ENCODE peak calls at places on chromosomes 1 and 21, in six cellular contexts. Z is kidney, V is SK-N-MC, F is pancreas, E is mesendoderm, B is fibroblast of lung. C is an unnamed sample.

GRCh38 chr1:111462368-111463028 is 11.3 kb upstream of the C1orf162 start:
- DNase-seq in V (no peak), Z (no peak), E (no peak), B (no peak), F (no peak), C (no peak)

GRCh38 chr21:17610862-17611261 is 1.8 kb downstream of the BTG3 start:
- DNase-seq in E (no peak), V (no peak), F (no peak), B (no peak), Z (no peak), C (peak; percentile 29)

GRCh38 chr1:212608956-212609700 is 567 bp downstream of the ATF3 start:
- DNase-seq in V (no peak), E (peak; percentile 75), F (peak; percentile 57), Z (peak; percentile 89), B (peak; percentile 56), C (peak; percentile 63)

GRCh38 chr1:32127780-32128179 is 19.9 kb downstream of the KPNA6 start:
- DNase-seq in B (no peak), V (no peak), F (no peak), Z (no peak), E (no peak), C (no peak)

GRCh38 chr1:215032911-215033310 is 49.6 kb upstream of the KCNK2 start:
- DNase-seq in Z (no peak), B (no peak), F (no peak), E (no peak), V (no peak), C (no peak)

GRCh38 chr1:10379101-10379620 is 19.7 kb upstream of the PGD start:
- DNase-seq in V (no peak), E (no peak), F (no peak), B (no peak), Z (no peak), C (no peak)

GRCh38 chr1:34270181-34270580 is 93.5 kb downstream of the C1orf94 start:
- DNase-seq in Z (no peak), F (no peak), V (no peak), E (no peak), B (no peak), C (no peak)

GRCh38 chr1:86753700-86754099 is 49.3 kb downstream of the SH3GLB1 start:
- DNase-seq in F (no peak), B (no peak), E (peak; percentile 65), Z (no peak), V (no peak), C (no peak)

GRCh38 chr1:200279810-200280411 is 129.9 kb downstream of the ZNF281 start:
- DNase-seq in Z (no peak), V (no peak), B (peak; percentile 75), E (peak; percentile 84), F (peak; percentile 52), C (no peak)

GRCh38 chr1:53420331-53420730 is 38.9 kb upstream of the DMRTB1 start:
- DNase-seq in V (no peak), Z (no peak), B (no peak), E (no peak), F (no peak), C (no peak)

GRCh38 chr1:207873055-207873890 is 37.7 kb downstream of the CD34 start:
- DNase-seq in E (no peak), V (no peak), B (no peak), Z (no peak), F (no peak), C (no peak)

GRCh38 chr1:15028117-15028516 is 125.4 kb upstream of the TMEM51 start:
- DNase-seq in Z (peak; percentile 97), V (no peak), E (peak; percentile 86), F (no peak), B (peak; percentile 28), C (peak; percentile 29)

GRCh38 chr1:106276856-106277255 is 779.6 kb upstream of the PRMT6 start:
- DNase-seq in E (no peak), F (no peak), V (no peak), B (peak; percentile 50), Z (no peak), C (no peak)

GRCh38 chr1:234607091-234608025 is 2.6 kb downstream of the IRF2BP2 start:
- DNase-seq in F (peak; percentile 35), V (no peak), Z (peak; percentile 75), E (peak; percentile 75), B (no peak), C (no peak)

GRCh38 chr1:36217667-36218066 is 6.6 kb upstream of the THRAP3 start:
- DNase-seq in Z (no peak), V (no peak), F (no peak), E (peak; percentile 26), B (peak; percentile 71), C (no peak)

GRCh38 chr1:162070094-162070748 is 730 bp downstream of the NOS1AP start:
- DNase-seq in V (no peak), Z (peak; percentile 82), E (peak; percentile 83), B (no peak), F (peak; percentile 42), C (peak; percentile 15)

GRCh38 chr1:1426496-1426960 is 5.5 kb upstream of the ANKRD65 start:
- DNase-seq in B (no peak), Z (peak; percentile 46), E (no peak), F (no peak), V (no peak), C (no peak)

GRCh38 chr1:108107658-108108057 is 92.5 kb downstream of the SLC25A24 start:
- DNase-seq in B (no peak), Z (no peak), E (no peak), V (no peak), F (no peak), C (no peak)

GRCh38 chr1:203475012-203475981 is at the start of gene PRELP:
- DNase-seq in E (peak; percentile 88), F (peak; percentile 54), B (peak; percentile 60), V (no peak), Z (peak; percentile 60), C (peak; percentile 91)

GRCh38 chr21:39633043-39633442 is 20.3 kb downstream of the B3GALT5 start:
- DNase-seq in V (no peak), F (no peak), E (no peak), Z (no peak), B (peak; percentile 42), C (no peak)

GRCh38 chr1:39758556-39759435 is 12.4 kb downstream of the OXCT2 start:
- DNase-seq in Z (peak; percentile 64), E (no peak), B (no peak), F (no peak), V (no peak), C (no peak)

GRCh38 chr1:209625205-209625549 is 27.0 kb downstream of the LAMB3 start:
- DNase-seq in V (no peak), E (no peak), Z (no peak), F (no peak), B (no peak), C (no peak)

GRCh38 chr1:39410915-39411436 is 80.5 kb upstream of the BMP8A start:
- DNase-seq in V (peak; percentile 40), Z (peak; percentile 86), B (peak; percentile 94), F (peak; percentile 77), E (peak; percentile 89), C (peak; percentile 82)

GRCh38 chr1:185463011-185463410 is 146.0 kb upstream of the IVNS1ABP start:
- DNase-seq in E (no peak), B (no peak), Z (no peak), V (no peak), F (no peak), C (no peak)

GRCh38 chr1:17564458-17565393 is 25.2 kb downstream of the ARHGEF10L start:
- DNase-seq in V (no peak), E (no peak), F (peak; percentile 83), Z (peak; percentile 81), B (no peak), C (no peak)

GRCh38 chr1:29017975-29018712 is 103.8 kb downstream of the EPB41 start:
- DNase-seq in E (no peak), B (no peak), Z (no peak), F (no peak), V (no peak), C (no peak)

GRCh38 chr1:156502749-156503671 is 2.4 kb upstream of the MEF2D start:
- DNase-seq in E (peak; percentile 99), F (peak; percentile 66), Z (peak; percentile 87), B (peak; percentile 96), V (no peak), C (peak; percentile 89)

GRCh38 chr1:156848461-156849150 is 10.3 kb downstream of the INSRR start:
- DNase-seq in B (no peak), E (peak; percentile 57), V (no peak), F (peak; percentile 16), Z (no peak), C (no peak)

GRCh38 chr1:26363549-26364448 is 8.8 kb downstream of the ZNF683 start:
- DNase-seq in E (peak; percentile 92), Z (peak; percentile 90), V (peak; percentile 30), F (peak; percentile 60), B (peak; percentile 75), C (peak; percentile 52)

GRCh38 chr1:191572479-191572878 is 585.8 kb upstream of the RGS18 start:
- DNase-seq in F (no peak), E (no peak), B (no peak), Z (no peak), V (no peak), C (no peak)

GRCh38 chr1:40740039-40740991 is 43.3 kb upstream of the KCNQ4 start:
- DNase-seq in E (no peak), V (no peak), Z (no peak), B (peak; percentile 52), F (no peak), C (peak; percentile 32)

GRCh38 chr1:158011714-158012113 is 18.3 kb downstream of the KIRREL1 start:
- DNase-seq in Z (no peak), B (peak; percentile 61), F (no peak), E (no peak), V (no peak), C (no peak)

GRCh38 chr1:43143441-43143888 is 28.6 kb downstream of the EBNA1BP2 start:
- DNase-seq in B (no peak), F (no peak), Z (no peak), V (no peak), E (peak; percentile 82), C (no peak)

GRCh38 chr1:81635816-81636215 is 164.9 kb upstream of the ADGRL2 start:
- DNase-seq in E (peak; percentile 35), V (no peak), B (no peak), Z (no peak), F (no peak), C (no peak)
- H3K36me3 ChIP-seq in E (no peaks in the 10 kb centered on the region), V (no peaks in the 10 kb centered on the region), B (no peaks in the 10 kb centered on the region), Z (no peaks in the 10 kb centered on the region), F (no peaks in the 10 kb centered on the region), C (no peaks in the 10 kb centered on the region)

GRCh38 chr1:171645553-171646336 is 6.7 kb downstream of the MYOC start:
- DNase-seq in B (peak; percentile 63), F (peak; percentile 13), Z (no peak), V (no peak), E (no peak), C (peak; percentile 92)
- H3K4me3 ChIP-seq in B (no peak overlapping the region), F (no peak overlapping the region), Z (no peak overlapping the region), V (no peak overlapping the region), E (no peak overlapping the region), C (no peak overlapping the region)

DNA sequence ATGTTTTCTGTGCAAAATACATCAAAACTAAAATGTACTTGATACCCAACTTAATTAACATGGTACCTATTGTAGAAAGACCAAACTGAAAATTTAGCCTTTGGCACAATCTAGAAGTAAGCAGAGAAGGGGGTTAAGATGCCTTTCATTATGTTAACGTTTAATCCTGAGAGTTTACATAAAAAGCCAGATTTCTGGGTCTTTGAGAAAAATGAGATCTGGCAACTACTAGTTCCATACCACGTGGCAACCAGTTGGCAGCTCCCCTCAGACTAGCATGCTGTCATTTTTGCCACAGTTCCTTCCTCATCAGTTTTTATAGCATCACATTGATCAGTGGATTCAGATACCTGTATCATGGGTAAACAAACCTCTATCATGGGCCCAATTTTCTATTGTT is 1.5 kb downstream of the RO60 start:
- DNase-seq in Z (no peak), E (no peak), V (no peak), F (no peak), B (peak; percentile 22), C (no peak)
- H3K27ac ChIP-seq in Z (peak overlapping the region; percentile 12), E (no peak overlapping the region), V (peak overlapping the region; percentile 92), F (no peak overlapping the region), B (peak overlapping the region; percentile 97), C (peak overlapping the region; percentile 95)

GRCh38 chr1:22551591-22552370 is 11.5 kb upstream of the EPHA8 start:
- DNase-seq in B (no peak), Z (no peak), V (no peak), E (peak; percentile 30), F (no peak), C (no peak)
- H3K36me3 ChIP-seq in B (no peaks in the 10 kb centered on the region), Z (no peaks in the 10 kb centered on the region), V (no peaks in the 10 kb centered on the region), E (no peaks in the 10 kb centered on the region), F (no peaks in the 10 kb centered on the region), C (no peaks in the 10 kb centered on the region)